ENCODE peak calls at places on chromosomes 13 and 19, in four cellular contexts. R, P, A and G are unnamed samples.

GRCh38 chr13:40986328-40986856 is 32.7 kb downstream of the ELF1 start:
- DNase-seq in R (no peak), A (no peak), P (no peak), G (no peak)

GRCh38 chr13:68895696-68896095 is 1211.9 kb upstream of the ATXN8OS start:
- DNase-seq in A (no peak), R (no peak), P (no peak), G (no peak)

GRCh38 chr13:34731486-34731885 is 210.6 kb upstream of the NBEA start:
- DNase-seq in P (no peak), A (no peak), R (no peak), G (no peak)

GRCh38 chr13:113020323-113021080 is 51.5 kb downstream of the MCF2L start:
- DNase-seq in A (no peak), R (no peak), P (no peak), G (no peak)

GRCh38 chr19:15276620-15277019 is 44.4 kb upstream of the EPHX3 start:
- DNase-seq in P (no peak), A (no peak), R (no peak), G (no peak)

GRCh38 chr19:2273356-2274184 is 8.4 kb downstream of the PEAK3 start:
- DNase-seq in P (peak; percentile 91), A (peak; percentile 85), R (peak; percentile 81), G (peak; percentile 92)

GRCh38 chr13:35978607-35979316 is 152.4 kb downstream of the DCLK1 start:
- DNase-seq in R (no peak), P (peak; percentile 58), A (no peak), G (no peak)

GRCh38 chr13:75803175-75803611 is 167.1 kb downstream of the LMO7 start:
- DNase-seq in R (no peak), P (no peak), A (no peak), G (no peak)

GRCh38 chr19:55544776-55545439 is 435 bp downstream of the SBK3 start:
- DNase-seq in R (no peak), A (no peak), P (no peak), G (no peak)

GRCh38 chr19:55546822-55547614 is 1.7 kb upstream of the SBK3 start:
- DNase-seq in R (peak; percentile 86), A (peak; percentile 92), P (no peak), G (no peak)

GRCh38 chr19:55544014-55544413 is 1.3 kb downstream of the SBK3 start:
- DNase-seq in A (no peak), R (no peak), P (no peak), G (no peak)

GRCh38 chr19:55545913-55546495 is 661 bp upstream of the SBK3 start:
- DNase-seq in P (no peak), A (peak; percentile 81), R (no peak), G (no peak)

GRCh38 chr19:55545443-55545842 is at the start of gene SBK3:
- DNase-seq in A (no peak), R (no peak), P (no peak), G (no peak)
- TF ChIP-seq CTCF in A (no peak), R (no peak), P (no peak), G (no peak)

GRCh38 chr13:37811441-37811840 is 58.1 kb downstream of the TRPC4 start:
- DNase-seq in P (no peak), R (no peak), A (no peak), G (no peak)

GRCh38 chr13:37806666-37807065 is 62.9 kb downstream of the TRPC4 start:
- DNase-seq in A (no peak), P (no peak), R (no peak), G (no peak)
- TF ChIP-seq CTCF in A (no peak), P (no peak), R (no peak), G (no peak)

GRCh38 chr13:21061077-21061945 is at the start of gene LATS2:
- DNase-seq in P (peak; percentile 97), R (peak; percentile 98), A (peak; percentile 98), G (peak; percentile 82)
- TF ChIP-seq CTCF in P (no peak), R (peak; percentile 35), A (no peak), G (no peak)

GRCh38 chr13:66994498-66995365 is 235.4 kb downstream of the PCDH9 start:
- DNase-seq in P (no peak), A (no peak), R (no peak), G (no peak)

GRCh38 chr13:66992183-66992582 is 238.0 kb downstream of the PCDH9 start:
- DNase-seq in R (no peak), P (no peak), A (no peak), G (no peak)

GRCh38 chr13:66992683-66993082 is 237.5 kb downstream of the PCDH9 start:
- DNase-seq in A (no peak), P (no peak), R (no peak), G (no peak)

GRCh38 chr13:66995366-66995663 is 234.8 kb downstream of the PCDH9 start:
- DNase-seq in R (no peak), A (no peak), P (no peak), G (no peak)

GRCh38 chr13:66994097-66994496 is 236.0 kb downstream of the PCDH9 start:
- DNase-seq in A (peak; percentile 76), P (peak; percentile 85), R (peak; percentile 70), G (peak; percentile 82)
- TF ChIP-seq CTCF in A (peak; percentile 20), P (peak; percentile 57), R (no peak), G (peak; percentile 67)